ENCODE peak calls at places on chromosomes 7 and 10, in four cellular contexts. One of them, this sample, is unnamed.
A peak's percentile ranks its signal among the peaks of the same experiment; 100 is the strongest.

GRCh38 chr10:70119623-70120022 is 13.0 kb downstream of the AIFM2 start:
- DNase-seq in testis: no peak
- DNase-seq in uterus: no peak
- DNase-seq in IMR-90: no peak
- DNase-seq in this sample: no peak

GRCh38 chr7:30752979-30753378 is 1.0 kb downstream of the INMT start:
- DNase-seq in testis: peak; percentile 87
- DNase-seq in uterus: peak; percentile 82
- DNase-seq in IMR-90: no peak
- DNase-seq in this sample: no peak

GRCh38 chr10:100886946-100887345 is 25.8 kb upstream of the SLF2 start:
- DNase-seq in testis: peak; percentile 73
- DNase-seq in uterus: peak; percentile 77
- DNase-seq in IMR-90: no peak
- DNase-seq in this sample: no peak

GRCh38 chr7:155232911-155233702 is 64.6 kb upstream of the INSIG1 start:
- DNase-seq in testis: no peak
- DNase-seq in uterus: no peak
- DNase-seq in IMR-90: peak; percentile 67
- DNase-seq in this sample: no peak

GRCh38 chr10:103758294-103758681 is 97.1 kb downstream of the SH3PXD2A start:
- DNase-seq in testis: no peak
- DNase-seq in uterus: no peak
- DNase-seq in IMR-90: peak; percentile 86
- DNase-seq in this sample: no peak

GRCh38 chr7:1196950-1197349 is 35.7 kb upstream of the UNCX start:
- DNase-seq in testis: no peak
- DNase-seq in uterus: no peak
- DNase-seq in IMR-90: no peak
- DNase-seq in this sample: no peak

GRCh38 chr7:22001345-22002004 is 55.8 kb upstream of the CDCA7L start:
- DNase-seq in testis: no peak
- DNase-seq in uterus: no peak
- DNase-seq in IMR-90: peak; percentile 80
- DNase-seq in this sample: peak; percentile 17

GRCh38 chr10:22624289-22624738 is 90.1 kb downstream of the PIP4K2A start:
- DNase-seq in testis: no peak
- DNase-seq in uterus: no peak
- DNase-seq in IMR-90: peak; percentile 82
- DNase-seq in this sample: no peak

GRCh38 chr10:84938117-84938905 is 609.9 kb downstream of the CCSER2 start:
- DNase-seq in testis: peak; percentile 25
- DNase-seq in uterus: no peak
- DNase-seq in IMR-90: no peak
- DNase-seq in this sample: peak; percentile 30

GRCh38 chr7:69782917-69783684 is 184.8 kb downstream of the AUTS2 start:
- DNase-seq in testis: peak; percentile 74
- DNase-seq in uterus: peak; percentile 67
- DNase-seq in IMR-90: no peak
- DNase-seq in this sample: no peak

GRCh38 chr7:109890622-109891021 is 1200.3 kb upstream of the LRRN3 start:
- DNase-seq in testis: no peak
- DNase-seq in uterus: no peak
- DNase-seq in IMR-90: no peak
- DNase-seq in this sample: no peak

GRCh38 chr7:95718556-95719410 is 53.6 kb upstream of the DYNC1I1 start:
- DNase-seq in testis: no peak
- DNase-seq in uterus: no peak
- DNase-seq in IMR-90: peak; percentile 6
- DNase-seq in this sample: no peak

GRCh38 chr7:158000160-158000559 is 587.5 kb downstream of the PTPRN2 start:
- DNase-seq in testis: no peak
- DNase-seq in uterus: no peak
- DNase-seq in IMR-90: no peak
- DNase-seq in this sample: no peak

GRCh38 chr7:151388430-151388829 is 21.4 kb downstream of the WDR86 start:
- DNase-seq in testis: no peak
- DNase-seq in uterus: no peak
- DNase-seq in IMR-90: no peak
- DNase-seq in this sample: no peak

GRCh38 chr7:1151653-1152425 is 8.2 kb downstream of the ZFAND2A start:
- DNase-seq in testis: no peak
- DNase-seq in uterus: no peak
- DNase-seq in IMR-90: no peak
- DNase-seq in this sample: no peak

GRCh38 chr10:31399171-31399570 is 80.2 kb downstream of the ZEB1 start:
- DNase-seq in testis: no peak
- DNase-seq in uterus: no peak
- DNase-seq in IMR-90: no peak
- DNase-seq in this sample: no peak

GRCh38 chr10:11336703-11337102 is 274.7 kb downstream of the USP6NL start:
- DNase-seq in testis: no peak
- DNase-seq in uterus: no peak
- DNase-seq in IMR-90: no peak
- DNase-seq in this sample: no peak

GRCh38 chr10:69362471-69362954 is 54.2 kb downstream of the TACR2 start:
- DNase-seq in testis: no peak
- DNase-seq in uterus: no peak
- DNase-seq in IMR-90: peak; percentile 90
- DNase-seq in this sample: peak; percentile 84

GRCh38 chr7:93447509-93447908 is 127.0 kb downstream of the CALCR start:
- DNase-seq in testis: no peak
- DNase-seq in uterus: no peak
- DNase-seq in IMR-90: no peak
- DNase-seq in this sample: no peak

GRCh38 chr10:69960606-69961167 is 92.0 kb upstream of the MACROH2A2 start:
- DNase-seq in testis: peak; percentile 8
- DNase-seq in uterus: no peak
- DNase-seq in IMR-90: no peak
- DNase-seq in this sample: no peak

DNA sequence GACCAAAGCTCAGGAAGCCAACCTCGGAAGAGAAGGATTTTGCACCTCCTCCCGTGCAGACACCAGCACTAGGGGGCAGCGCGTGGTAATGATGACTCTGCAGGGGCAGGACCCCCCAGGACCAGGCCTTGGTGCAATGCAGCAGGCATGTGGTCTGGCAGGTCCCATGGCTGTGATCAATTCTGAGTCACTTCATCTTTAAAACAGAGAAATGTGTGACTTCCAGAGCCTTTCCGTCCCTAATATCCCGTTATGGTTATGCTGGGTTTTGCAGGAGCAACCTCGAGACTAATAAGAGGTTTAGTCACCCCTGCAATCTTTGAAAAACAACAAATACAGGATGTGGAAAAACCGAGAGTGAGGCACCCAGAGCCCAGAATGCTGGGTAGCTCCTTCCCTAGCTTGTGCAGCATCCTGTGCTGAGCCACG is 30.2 kb upstream of the GJD4 start:
- DNase-seq in testis: no peak
- DNase-seq in uterus: no peak
- DNase-seq in IMR-90: peak; percentile 98
- DNase-seq in this sample: no peak
- TF ChIP-seq CTCF in testis: no peak
- TF ChIP-seq CTCF in uterus: no peak
- TF ChIP-seq CTCF in IMR-90: peak; percentile 43
- TF ChIP-seq CTCF in this sample: peak; percentile 19

DNA sequence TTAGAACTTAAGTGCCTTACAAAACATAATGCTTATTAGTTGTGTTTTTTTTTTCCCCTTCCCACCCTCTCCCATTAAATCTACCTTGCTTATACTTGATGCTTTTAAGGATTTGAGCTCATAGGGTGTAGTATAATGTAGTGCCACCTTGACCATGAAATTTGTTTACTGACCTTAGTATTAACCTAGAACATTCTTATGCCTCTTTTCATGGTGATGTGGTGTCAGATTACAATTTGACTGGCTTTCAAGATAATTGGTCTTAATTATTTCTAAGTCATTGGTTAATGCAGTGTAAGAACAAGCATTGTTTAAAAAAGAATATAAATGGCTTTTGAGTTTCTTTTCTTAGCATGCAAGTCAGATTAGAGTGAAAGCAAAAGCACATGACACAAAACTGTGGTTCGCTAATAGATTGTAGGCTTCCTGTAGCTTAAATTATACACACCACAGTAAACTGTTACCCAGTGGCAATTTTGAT is 61.8 kb downstream of the ADD3 start:
- DNase-seq in testis: no peak
- DNase-seq in uterus: no peak
- DNase-seq in IMR-90: no peak
- DNase-seq in this sample: no peak
- H3K4me1 ChIP-seq in testis: peaks cover 17% of the 10 kb centered on the region
- H3K4me1 ChIP-seq in uterus: no peaks in the 10 kb centered on the region
- H3K4me1 ChIP-seq in IMR-90: peaks cover 11% of the 10 kb centered on the region
- H3K4me1 ChIP-seq in this sample: peaks cover 5% of the 10 kb centered on the region

GRCh38 chr7:27248911-27249723 is 6.5 kb downstream of the EVX1 start:
- DNase-seq in testis: no peak
- DNase-seq in uterus: no peak
- DNase-seq in IMR-90: no peak
- DNase-seq in this sample: no peak
- H3K27me3 ChIP-seq in testis: no peaks in the 10 kb centered on the region
- H3K27me3 ChIP-seq in uterus: peaks cover 35% of the 10 kb centered on the region
- H3K27me3 ChIP-seq in IMR-90: peaks cover 98% of the 10 kb centered on the region
- H3K27me3 ChIP-seq in this sample: peaks cover 100% of the 10 kb centered on the region

GRCh38 chr7:100271716-100272537 is 35.6 kb upstream of the SPDYE3 start:
- DNase-seq in testis: peak; percentile 99
- DNase-seq in uterus: peak; percentile 98
- DNase-seq in IMR-90: peak; percentile 93
- DNase-seq in this sample: peak; percentile 99
- TF ChIP-seq CTCF in testis: no peak
- TF ChIP-seq CTCF in uterus: peak; percentile 42
- TF ChIP-seq CTCF in IMR-90: peak; percentile 35
- TF ChIP-seq CTCF in this sample: peak; percentile 30

GRCh38 chr10:1048349-1048731 is 579 bp downstream of the IDI1 start:
- DNase-seq in testis: peak; percentile 51
- DNase-seq in uterus: peak; percentile 32
- DNase-seq in IMR-90: peak; percentile 57
- DNase-seq in this sample: no peak
- H3K4me1 ChIP-seq in testis: peaks cover 15% of the 10 kb centered on the region
- H3K4me1 ChIP-seq in uterus: no peaks in the 10 kb centered on the region
- H3K4me1 ChIP-seq in IMR-90: peaks cover 5% of the 10 kb centered on the region
- H3K4me1 ChIP-seq in this sample: no peaks in the 10 kb centered on the region